ENCODE peak calls at places on chromosome 7, in eight cellular contexts. One of them, this sample, is unnamed.
A peak's percentile ranks its signal among the peaks of the same experiment; 100 is the strongest.

GRCh38 chr7:70289067-70289466 is 690.8 kb downstream of the AUTS2 start:
- DNase-seq in GM12865: no peak
- DNase-seq in right cardiac atrium: no peak
- DNase-seq in endothelial cell: no peak
- DNase-seq in non-pigmented ciliary epithelial cell: no peak
- DNase-seq in activated CD8-positive, alpha-beta memory T cell treated with anti-CD3 and anti-CD28 coated beads for 48 hours: no peak
- DNase-seq in HT1080: peak; percentile 3
- DNase-seq in EL: no peak
- DNase-seq in this sample: no peak

GRCh38 chr7:3210531-3210930 is 90.5 kb upstream of the SDK1 start:
- DNase-seq in GM12865: no peak
- DNase-seq in right cardiac atrium: no peak
- DNase-seq in endothelial cell: no peak
- DNase-seq in non-pigmented ciliary epithelial cell: no peak
- DNase-seq in activated CD8-positive, alpha-beta memory T cell treated with anti-CD3 and anti-CD28 coated beads for 48 hours: no peak
- DNase-seq in HT1080: no peak
- DNase-seq in EL: no peak
- DNase-seq in this sample: no peak

GRCh38 chr7:5671053-5671452 is 110.4 kb downstream of the RNF216 start:
- DNase-seq in GM12865: no peak
- DNase-seq in right cardiac atrium: no peak
- DNase-seq in endothelial cell: no peak
- DNase-seq in non-pigmented ciliary epithelial cell: no peak
- DNase-seq in activated CD8-positive, alpha-beta memory T cell treated with anti-CD3 and anti-CD28 coated beads for 48 hours: no peak
- DNase-seq in HT1080: no peak
- DNase-seq in EL: no peak
- DNase-seq in this sample: no peak

GRCh38 chr7:139768249-139768824 is 9.5 kb downstream of the HIPK2 start:
- DNase-seq in GM12865: no peak
- DNase-seq in right cardiac atrium: no peak
- DNase-seq in endothelial cell: no peak
- DNase-seq in non-pigmented ciliary epithelial cell: no peak
- DNase-seq in activated CD8-positive, alpha-beta memory T cell treated with anti-CD3 and anti-CD28 coated beads for 48 hours: no peak
- DNase-seq in HT1080: no peak
- DNase-seq in EL: no peak
- DNase-seq in this sample: no peak

GRCh38 chr7:141133646-141134045 is 59.8 kb downstream of the TMEM178B start:
- DNase-seq in GM12865: no peak
- DNase-seq in right cardiac atrium: no peak
- DNase-seq in endothelial cell: no peak
- DNase-seq in non-pigmented ciliary epithelial cell: no peak
- DNase-seq in activated CD8-positive, alpha-beta memory T cell treated with anti-CD3 and anti-CD28 coated beads for 48 hours: no peak
- DNase-seq in HT1080: peak; percentile 26
- DNase-seq in EL: peak; percentile 39
- DNase-seq in this sample: no peak

GRCh38 chr7:30816291-30817059 is 45.3 kb downstream of the MINDY4 start:
- DNase-seq in GM12865: no peak
- DNase-seq in right cardiac atrium: peak; percentile 86
- DNase-seq in endothelial cell: no peak
- DNase-seq in non-pigmented ciliary epithelial cell: no peak
- DNase-seq in activated CD8-positive, alpha-beta memory T cell treated with anti-CD3 and anti-CD28 coated beads for 48 hours: no peak
- DNase-seq in HT1080: no peak
- DNase-seq in EL: no peak
- DNase-seq in this sample: no peak

GRCh38 chr7:105697753-105698152 is 116.5 kb upstream of the EFCAB10 start:
- DNase-seq in GM12865: no peak
- DNase-seq in right cardiac atrium: no peak
- DNase-seq in endothelial cell: no peak
- DNase-seq in non-pigmented ciliary epithelial cell: no peak
- DNase-seq in activated CD8-positive, alpha-beta memory T cell treated with anti-CD3 and anti-CD28 coated beads for 48 hours: no peak
- DNase-seq in HT1080: no peak
- DNase-seq in EL: no peak
- DNase-seq in this sample: no peak

GRCh38 chr7:8214162-8214897 is 47.6 kb downstream of the ICA1 start:
- DNase-seq in GM12865: no peak
- DNase-seq in right cardiac atrium: no peak
- DNase-seq in endothelial cell: no peak
- DNase-seq in non-pigmented ciliary epithelial cell: no peak
- DNase-seq in activated CD8-positive, alpha-beta memory T cell treated with anti-CD3 and anti-CD28 coated beads for 48 hours: no peak
- DNase-seq in HT1080: peak; percentile 27
- DNase-seq in EL: peak; percentile 38
- DNase-seq in this sample: no peak

GRCh38 chr7:129433823-129434171 is 435 bp upstream of the STRIP2 start:
- DNase-seq in GM12865: no peak
- DNase-seq in right cardiac atrium: no peak
- DNase-seq in endothelial cell: peak; percentile 57
- DNase-seq in non-pigmented ciliary epithelial cell: no peak
- DNase-seq in activated CD8-positive, alpha-beta memory T cell treated with anti-CD3 and anti-CD28 coated beads for 48 hours: no peak
- DNase-seq in HT1080: no peak
- DNase-seq in EL: no peak
- DNase-seq in this sample: no peak

GRCh38 chr7:50821457-50821977 is 38.8 kb upstream of the GRB10 start:
- DNase-seq in GM12865: no peak
- DNase-seq in right cardiac atrium: no peak
- DNase-seq in endothelial cell: no peak
- DNase-seq in non-pigmented ciliary epithelial cell: no peak
- DNase-seq in activated CD8-positive, alpha-beta memory T cell treated with anti-CD3 and anti-CD28 coated beads for 48 hours: no peak
- DNase-seq in HT1080: no peak
- DNase-seq in EL: no peak
- DNase-seq in this sample: no peak

GRCh38 chr7:142745091-142745635 is 4.1 kb upstream of the PRSS1 start:
- DNase-seq in GM12865: no peak
- DNase-seq in right cardiac atrium: no peak
- DNase-seq in endothelial cell: no peak
- DNase-seq in non-pigmented ciliary epithelial cell: no peak
- DNase-seq in activated CD8-positive, alpha-beta memory T cell treated with anti-CD3 and anti-CD28 coated beads for 48 hours: no peak
- DNase-seq in HT1080: peak; percentile 49
- DNase-seq in EL: peak; percentile 31
- DNase-seq in this sample: no peak

GRCh38 chr7:95549818-95550529 is 46.3 kb downstream of the PDK4 start:
- DNase-seq in GM12865: no peak
- DNase-seq in right cardiac atrium: peak; percentile 96
- DNase-seq in endothelial cell: no peak
- DNase-seq in non-pigmented ciliary epithelial cell: peak; percentile 77
- DNase-seq in activated CD8-positive, alpha-beta memory T cell treated with anti-CD3 and anti-CD28 coated beads for 48 hours: no peak
- DNase-seq in HT1080: peak; percentile 96
- DNase-seq in EL: peak; percentile 82
- DNase-seq in this sample: no peak

GRCh38 chr7:111752022-111752582 is 189.8 kb upstream of the IMMP2L start:
- DNase-seq in GM12865: peak; percentile 69
- DNase-seq in right cardiac atrium: peak; percentile 64
- DNase-seq in endothelial cell: peak; percentile 79
- DNase-seq in non-pigmented ciliary epithelial cell: no peak
- DNase-seq in activated CD8-positive, alpha-beta memory T cell treated with anti-CD3 and anti-CD28 coated beads for 48 hours: peak; percentile 49
- DNase-seq in HT1080: peak; percentile 66
- DNase-seq in EL: peak; percentile 63
- DNase-seq in this sample: no peak

GRCh38 chr7:18895456-18895855 is 222.0 kb downstream of the TWIST1 start:
- DNase-seq in GM12865: no peak
- DNase-seq in right cardiac atrium: no peak
- DNase-seq in endothelial cell: no peak
- DNase-seq in non-pigmented ciliary epithelial cell: peak; percentile 56
- DNase-seq in activated CD8-positive, alpha-beta memory T cell treated with anti-CD3 and anti-CD28 coated beads for 48 hours: no peak
- DNase-seq in HT1080: peak; percentile 88
- DNase-seq in EL: peak; percentile 82
- DNase-seq in this sample: no peak

GRCh38 chr7:130363156-130363847 is 17.0 kb upstream of the CPA1 start:
- DNase-seq in GM12865: peak; percentile 78
- DNase-seq in right cardiac atrium: no peak
- DNase-seq in endothelial cell: no peak
- DNase-seq in non-pigmented ciliary epithelial cell: peak; percentile 93
- DNase-seq in activated CD8-positive, alpha-beta memory T cell treated with anti-CD3 and anti-CD28 coated beads for 48 hours: peak; percentile 41
- DNase-seq in HT1080: peak; percentile 97
- DNase-seq in EL: peak; percentile 98
- DNase-seq in this sample: no peak

GRCh38 chr7:87499494-87499893 is 24.0 kb upstream of the ABCB4 start:
- DNase-seq in GM12865: no peak
- DNase-seq in right cardiac atrium: no peak
- DNase-seq in endothelial cell: no peak
- DNase-seq in non-pigmented ciliary epithelial cell: no peak
- DNase-seq in activated CD8-positive, alpha-beta memory T cell treated with anti-CD3 and anti-CD28 coated beads for 48 hours: no peak
- DNase-seq in HT1080: no peak
- DNase-seq in EL: no peak
- DNase-seq in this sample: no peak

GRCh38 chr7:5553298-5553877 is 129.8 kb upstream of the TNRC18 start:
- DNase-seq in GM12865: no peak
- DNase-seq in right cardiac atrium: peak; percentile 65
- DNase-seq in endothelial cell: no peak
- DNase-seq in non-pigmented ciliary epithelial cell: no peak
- DNase-seq in activated CD8-positive, alpha-beta memory T cell treated with anti-CD3 and anti-CD28 coated beads for 48 hours: no peak
- DNase-seq in HT1080: no peak
- DNase-seq in EL: peak; percentile 74
- DNase-seq in this sample: no peak

GRCh38 chr7:2260820-2261219 is 18.8 kb downstream of the NUDT1 start:
- DNase-seq in GM12865: peak; percentile 24
- DNase-seq in right cardiac atrium: no peak
- DNase-seq in endothelial cell: no peak
- DNase-seq in non-pigmented ciliary epithelial cell: no peak
- DNase-seq in activated CD8-positive, alpha-beta memory T cell treated with anti-CD3 and anti-CD28 coated beads for 48 hours: no peak
- DNase-seq in HT1080: no peak
- DNase-seq in EL: peak; percentile 34
- DNase-seq in this sample: peak; percentile 92

GRCh38 chr7:80517177-80517804 is 5.4 kb upstream of the GNAT3 start:
- DNase-seq in GM12865: no peak
- DNase-seq in right cardiac atrium: no peak
- DNase-seq in endothelial cell: no peak
- DNase-seq in non-pigmented ciliary epithelial cell: no peak
- DNase-seq in activated CD8-positive, alpha-beta memory T cell treated with anti-CD3 and anti-CD28 coated beads for 48 hours: no peak
- DNase-seq in HT1080: no peak
- DNase-seq in EL: no peak
- DNase-seq in this sample: no peak

GRCh38 chr7:155486783-155487508 is 29.0 kb downstream of the EN2 start:
- DNase-seq in GM12865: no peak
- DNase-seq in right cardiac atrium: no peak
- DNase-seq in endothelial cell: no peak
- DNase-seq in non-pigmented ciliary epithelial cell: no peak
- DNase-seq in activated CD8-positive, alpha-beta memory T cell treated with anti-CD3 and anti-CD28 coated beads for 48 hours: no peak
- DNase-seq in HT1080: no peak
- DNase-seq in EL: no peak
- DNase-seq in this sample: no peak

GRCh38 chr7:78873117-78873516 is 580.4 kb downstream of the MAGI2 start:
- DNase-seq in GM12865: no peak
- DNase-seq in right cardiac atrium: no peak
- DNase-seq in endothelial cell: no peak
- DNase-seq in non-pigmented ciliary epithelial cell: no peak
- DNase-seq in activated CD8-positive, alpha-beta memory T cell treated with anti-CD3 and anti-CD28 coated beads for 48 hours: no peak
- DNase-seq in HT1080: no peak
- DNase-seq in EL: no peak
- DNase-seq in this sample: no peak

GRCh38 chr7:131244259-131244852 is 83.3 kb upstream of the MKLN1 start:
- DNase-seq in GM12865: no peak
- DNase-seq in right cardiac atrium: no peak
- DNase-seq in endothelial cell: no peak
- DNase-seq in non-pigmented ciliary epithelial cell: peak; percentile 89
- DNase-seq in activated CD8-positive, alpha-beta memory T cell treated with anti-CD3 and anti-CD28 coated beads for 48 hours: no peak
- DNase-seq in HT1080: peak; percentile 95
- DNase-seq in EL: peak; percentile 95
- DNase-seq in this sample: no peak

GRCh38 chr7:69403169-69403568 is 195.1 kb upstream of the AUTS2 start:
- DNase-seq in GM12865: peak; percentile 60
- DNase-seq in right cardiac atrium: no peak
- DNase-seq in endothelial cell: peak; percentile 18
- DNase-seq in non-pigmented ciliary epithelial cell: no peak
- DNase-seq in activated CD8-positive, alpha-beta memory T cell treated with anti-CD3 and anti-CD28 coated beads for 48 hours: no peak
- DNase-seq in HT1080: no peak
- DNase-seq in EL: no peak
- DNase-seq in this sample: no peak

GRCh38 chr7:137592232-137592896 is 248.8 kb upstream of the PTN start:
- DNase-seq in GM12865: peak; percentile 56
- DNase-seq in right cardiac atrium: peak; percentile 71
- DNase-seq in endothelial cell: peak; percentile 70
- DNase-seq in non-pigmented ciliary epithelial cell: no peak
- DNase-seq in activated CD8-positive, alpha-beta memory T cell treated with anti-CD3 and anti-CD28 coated beads for 48 hours: no peak
- DNase-seq in HT1080: peak; percentile 64
- DNase-seq in EL: peak; percentile 72
- DNase-seq in this sample: peak; percentile 41

GRCh38 chr7:106619213-106619612 is 41.7 kb downstream of the CCDC71L start:
- DNase-seq in GM12865: no peak
- DNase-seq in right cardiac atrium: no peak
- DNase-seq in endothelial cell: no peak
- DNase-seq in non-pigmented ciliary epithelial cell: no peak
- DNase-seq in activated CD8-positive, alpha-beta memory T cell treated with anti-CD3 and anti-CD28 coated beads for 48 hours: no peak
- DNase-seq in HT1080: no peak
- DNase-seq in EL: no peak
- DNase-seq in this sample: no peak

GRCh38 chr7:2273866-2274265 is 31.8 kb downstream of the NUDT1 start:
- DNase-seq in GM12865: no peak
- DNase-seq in right cardiac atrium: no peak
- DNase-seq in endothelial cell: no peak
- DNase-seq in non-pigmented ciliary epithelial cell: no peak
- DNase-seq in activated CD8-positive, alpha-beta memory T cell treated with anti-CD3 and anti-CD28 coated beads for 48 hours: no peak
- DNase-seq in HT1080: no peak
- DNase-seq in EL: no peak
- DNase-seq in this sample: no peak

GRCh38 chr7:24916463-24917040 is 63.4 kb downstream of the OSBPL3 start:
- DNase-seq in GM12865: no peak
- DNase-seq in right cardiac atrium: no peak
- DNase-seq in endothelial cell: no peak
- DNase-seq in non-pigmented ciliary epithelial cell: no peak
- DNase-seq in activated CD8-positive, alpha-beta memory T cell treated with anti-CD3 and anti-CD28 coated beads for 48 hours: no peak
- DNase-seq in HT1080: no peak
- DNase-seq in EL: no peak
- DNase-seq in this sample: no peak

GRCh38 chr7:75971961-75972763 is 22.2 kb downstream of the TMEM120A start:
- DNase-seq in GM12865: no peak
- DNase-seq in right cardiac atrium: peak; percentile 94
- DNase-seq in endothelial cell: peak; percentile 65
- DNase-seq in non-pigmented ciliary epithelial cell: no peak
- DNase-seq in activated CD8-positive, alpha-beta memory T cell treated with anti-CD3 and anti-CD28 coated beads for 48 hours: no peak
- DNase-seq in HT1080: no peak
- DNase-seq in EL: no peak
- DNase-seq in this sample: no peak

GRCh38 chr7:409344-410281 is 110.0 kb downstream of the PDGFA start:
- DNase-seq in GM12865: no peak
- DNase-seq in right cardiac atrium: no peak
- DNase-seq in endothelial cell: no peak
- DNase-seq in non-pigmented ciliary epithelial cell: no peak
- DNase-seq in activated CD8-positive, alpha-beta memory T cell treated with anti-CD3 and anti-CD28 coated beads for 48 hours: no peak
- DNase-seq in HT1080: no peak
- DNase-seq in EL: no peak
- DNase-seq in this sample: no peak